ENCODE peak calls at places on chromosomes 4 and X, in four cellular contexts. L is H1, D is HepG2, V is A549. U is an unnamed sample.

GRCh38 chr4:154982187-154983047 is 201.3 kb downstream of the RBM46 start:
- DNase-seq in L (peak; percentile 76), D (peak; percentile 32), V (peak; percentile 32), U (peak; percentile 42)

GRCh38 chr4:9762823-9763475 is 18.5 kb upstream of the DRD5 start:
- DNase-seq in L (peak; percentile 67), D (peak; percentile 71), V (peak; percentile 17), U (peak; percentile 46)

GRCh38 chr4:31530555-31530954 is 810.4 kb downstream of the PCDH7 start:
- DNase-seq in L (no peak), D (no peak), V (no peak), U (no peak)

GRCh38 chr4:158371158-158371557 is 150.5 kb upstream of the RXFP1 start:
- DNase-seq in L (no peak), D (no peak), V (peak; percentile 1), U (no peak)

GRCh38 chr4:28211714-28212470 is 1351.3 kb downstream of the STIM2 start:
- DNase-seq in L (no peak), D (no peak), V (no peak), U (no peak)

GRCh38 chr4:159267023-159267939 is 164.4 kb downstream of the RAPGEF2 start:
- DNase-seq in L (no peak), D (no peak), V (no peak), U (no peak)

GRCh38 chr4:125750827-125751466 is 436.2 kb downstream of the FAT4 start:
- DNase-seq in L (no peak), D (peak; percentile 23), V (peak; percentile 17), U (peak; percentile 3)

GRCh38 chr4:25110653-25111329 is 49.5 kb downstream of the SEPSECS start:
- DNase-seq in L (no peak), D (no peak), V (no peak), U (no peak)

GRCh38 chr4:170420255-170420693 is 330.5 kb upstream of the AADAT start:
- DNase-seq in L (no peak), D (no peak), V (no peak), U (no peak)

GRCh38 chrX:53085661-53086229 is 3.6 kb downstream of the TSPYL2 start:
- DNase-seq in L (no peak), D (no peak), V (no peak), U (no peak)

GRCh38 chr4:80336582-80336981 is 1.1 kb downstream of the CFAP299 start:
- DNase-seq in L (peak; percentile 50), D (peak; percentile 13), V (peak; percentile 2), U (peak; percentile 36)

GRCh38 chrX:39827959-39828358 is 269.8 kb downstream of the BCOR start:
- DNase-seq in L (no peak), D (no peak), V (no peak), U (no peak)
- TF ChIP-seq PHF8 in L (no peak), D (no peak), V (no peak), U (no peak)

GRCh38 chrX:149275836-149276235 is 229.3 kb downstream of the IDS start:
- DNase-seq in L (no peak), D (no peak), V (no peak), U (no peak)
- TF ChIP-seq PHF8 in L (no peak), D (no peak), V (no peak), U (no peak)

DNA sequence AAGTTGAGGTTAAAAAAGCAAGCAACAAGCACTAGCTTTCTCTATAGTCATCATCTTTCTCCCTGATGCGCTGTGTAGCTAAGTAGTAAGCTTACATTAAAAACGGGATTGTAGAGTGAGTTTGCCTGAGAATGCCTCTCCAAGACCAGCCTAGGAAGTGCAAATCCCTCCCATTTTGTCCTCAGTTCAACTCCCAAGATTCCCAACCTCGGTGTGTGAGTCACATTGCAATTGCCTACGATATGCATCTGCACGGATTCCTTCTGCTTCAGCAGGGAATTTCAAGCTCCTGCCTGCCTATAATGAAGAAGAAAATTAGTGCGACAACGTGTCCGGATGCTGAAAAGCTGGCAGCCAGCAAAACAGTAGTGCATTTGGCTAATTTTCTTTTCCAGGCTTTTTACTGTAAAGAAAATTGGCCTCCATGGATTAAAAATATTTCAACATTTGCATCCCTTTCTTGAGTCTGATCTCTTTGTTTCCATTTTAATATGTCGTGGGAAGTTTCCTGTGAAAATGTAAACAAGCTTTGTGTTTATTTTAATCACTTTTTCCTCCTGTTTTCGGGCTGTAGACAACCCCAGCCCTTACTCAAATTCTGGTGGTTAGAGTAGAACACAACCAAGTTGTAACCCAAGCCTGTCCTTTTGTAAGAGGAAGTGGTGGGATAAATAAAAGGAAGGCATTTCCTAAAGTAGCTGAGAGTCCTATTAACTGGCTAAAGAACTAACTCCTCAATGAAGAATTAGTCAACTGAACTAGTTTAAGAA is 58.4 kb upstream of the TET2 start:
- DNase-seq in L (no peak), D (no peak), V (no peak), U (no peak)
- TF ChIP-seq PHF8 in L (no peak), D (no peak), V (no peak), U (no peak)

GRCh38 chr4:72374156-72374555 is 194.9 kb downstream of the ADAMTS3 start:
- DNase-seq in L (no peak), D (no peak), V (no peak), U (no peak)

GRCh38 chr4:72376901-72377300 is 192.1 kb downstream of the ADAMTS3 start:
- DNase-seq in L (no peak), D (no peak), V (no peak), U (no peak)

GRCh38 chr4:72378901-72379300 is 190.1 kb downstream of the ADAMTS3 start:
- DNase-seq in L (no peak), D (no peak), V (no peak), U (no peak)

GRCh38 chr4:72375050-72375736 is 193.8 kb downstream of the ADAMTS3 start:
- DNase-seq in L (no peak), D (no peak), V (no peak), U (no peak)

DNA sequence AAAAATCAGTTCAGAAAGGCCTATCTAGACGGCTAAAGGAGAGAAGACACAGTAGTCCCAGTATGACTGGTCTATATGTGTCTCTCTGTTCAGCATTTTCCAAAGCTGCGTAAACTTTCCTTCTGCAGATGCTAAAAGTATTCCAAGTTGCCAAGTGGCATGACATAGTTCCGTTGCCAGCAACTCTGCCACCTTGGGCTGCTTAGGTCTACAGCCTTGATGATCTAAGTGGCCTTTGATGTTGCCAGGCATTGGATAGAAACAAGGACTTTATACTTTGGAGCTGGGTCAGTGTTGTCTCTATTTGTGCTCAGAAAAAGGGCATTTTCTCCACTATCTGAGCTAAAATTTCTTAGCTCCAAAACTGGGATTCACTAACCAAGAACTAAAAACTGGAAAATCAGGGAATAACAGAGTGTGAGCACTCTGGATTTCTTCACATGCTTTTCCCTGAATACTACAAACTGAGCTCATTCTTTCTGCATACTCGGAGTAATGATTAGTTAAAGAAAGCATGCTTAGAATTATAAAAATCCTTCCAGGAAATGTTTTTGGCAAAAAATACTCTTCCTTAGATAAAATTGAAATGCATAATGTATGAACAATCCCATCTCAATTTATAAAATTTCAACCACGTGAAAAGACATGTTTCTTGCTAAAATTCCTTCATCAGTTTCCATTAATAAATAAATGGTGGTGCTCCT is 191.4 kb downstream of the ADAMTS3 start:
- DNase-seq in L (no peak), D (no peak), V (no peak), U (no peak)
- TF ChIP-seq PHF8 in L (no peak), D (no peak), V (no peak), U (no peak)

DNA sequence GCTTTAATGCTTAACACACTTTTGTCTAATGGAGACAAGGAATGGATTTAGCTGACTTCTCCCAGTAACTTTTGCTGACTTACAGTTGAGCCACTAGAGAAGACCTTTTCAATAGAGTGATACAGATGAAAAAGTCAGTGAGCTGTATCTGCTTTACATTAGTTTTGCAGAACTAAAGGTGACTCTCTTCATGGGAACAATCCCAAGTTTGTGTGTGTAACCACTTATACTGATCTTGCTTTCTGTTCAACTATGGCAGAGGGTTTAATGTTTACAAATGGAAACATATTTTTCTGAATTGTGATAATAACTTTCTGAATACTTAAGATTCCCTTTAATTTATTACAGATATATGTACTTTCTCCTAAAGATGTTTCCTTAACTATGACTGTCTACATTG is 182.6 kb upstream of the PUDP start:
- DNase-seq in L (no peak), D (no peak), V (no peak), U (no peak)
- TF ChIP-seq PHF8 in L (no peak), D (no peak), V (no peak), U (no peak)

GRCh38 chr4:152064753-152065152 is 303.9 kb upstream of the GATB start:
- DNase-seq in L (no peak), D (no peak), V (no peak), U (no peak)

GRCh38 chr4:152065545-152065944 is 304.7 kb upstream of the GATB start:
- DNase-seq in L (no peak), D (no peak), V (no peak), U (no peak)

GRCh38 chr4:152064282-152064681 is 303.5 kb upstream of the GATB start:
- DNase-seq in L (no peak), D (no peak), V (no peak), U (no peak)

GRCh38 chr4:152063301-152064235 is 302.8 kb upstream of the GATB start:
- DNase-seq in L (no peak), D (no peak), V (no peak), U (no peak)
- TF ChIP-seq PHF8 in L (no peak), D (no peak), V (no peak), U (no peak)

DNA sequence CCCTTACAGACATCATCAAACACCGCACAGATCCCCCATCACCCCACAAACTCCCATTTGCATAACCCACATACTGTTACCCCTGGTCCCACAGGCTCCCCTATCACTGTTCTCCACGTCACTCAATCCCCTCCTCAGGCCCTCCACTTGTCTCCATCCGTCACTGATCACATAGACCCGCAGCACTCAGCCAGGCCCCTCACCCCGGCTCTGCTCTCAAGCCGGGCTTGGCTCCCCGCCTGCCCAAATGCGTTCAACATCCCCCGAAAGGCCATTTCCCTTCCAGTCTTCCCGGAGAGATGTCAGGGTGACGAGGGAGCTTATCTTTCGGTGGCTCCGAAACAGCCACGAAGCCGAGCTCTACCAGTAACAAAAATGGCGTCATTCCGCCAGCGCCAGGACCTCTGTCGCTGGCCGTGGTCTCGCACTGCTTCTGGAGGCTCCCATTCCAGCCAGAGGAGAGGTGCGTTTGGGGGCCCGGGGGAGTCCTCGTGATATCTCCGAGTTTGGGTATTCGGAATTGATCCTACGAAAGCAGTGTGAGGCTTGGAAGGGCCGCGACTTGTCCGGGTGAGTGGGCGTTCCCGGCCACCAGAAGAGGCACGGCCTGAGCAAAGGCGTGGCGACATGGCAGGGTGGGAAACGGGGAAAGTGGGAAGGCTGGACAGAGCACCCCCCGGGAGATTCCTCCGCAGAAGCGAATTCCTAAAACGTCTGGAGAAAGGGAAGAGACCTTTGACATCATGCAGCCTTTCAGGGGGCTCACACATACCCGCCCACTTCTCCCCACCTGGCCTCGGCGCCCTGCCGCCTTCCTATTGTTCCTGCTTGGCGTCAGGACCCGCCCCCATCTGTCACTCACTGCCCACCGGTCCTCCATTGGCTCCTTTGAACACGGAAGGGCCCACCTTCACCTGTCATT is at the start of gene ZNF630:
- DNase-seq in L (peak; percentile 72), D (no peak), V (peak; percentile 70), U (peak; percentile 44)
- TF ChIP-seq PHF8 in L (no peak), D (no peak), V (peak; percentile 32), U (peak; percentile 21)